ENCODE peak calls at places on chromosomes 7 and 10, in five cellular contexts. T, G, F, O and D are unnamed samples.

GRCh38 chr7:4202954-4203353 is 479.1 kb upstream of the FOXK1 start:
- DNase-seq in T (no peak), G (no peak), F (no peak), O (no peak), D (no peak)

GRCh38 chr7:113371376-113372043 is 253.2 kb upstream of the SMIM30 start:
- DNase-seq in T (no peak), G (no peak), F (no peak), O (no peak), D (no peak)

GRCh38 chr7:151756076-151756731 is 120.7 kb downstream of the PRKAG2 start:
- DNase-seq in T (peak), G (peak), F (no peak), O (peak), D (peak)

GRCh38 chr10:16699435-16699834 is 117.8 kb downstream of the RSU1 start:
- DNase-seq in T (no peak), G (no peak), F (no peak), O (no peak), D (no peak)

GRCh38 chr10:7484456-7485266 is 73.8 kb upstream of the SFMBT2 start:
- DNase-seq in T (no peak), G (no peak), F (no peak), O (peak), D (peak)

GRCh38 chr10:99730026-99730425 is 1.9 kb downstream of the COX15 start:
- DNase-seq in T (peak), G (peak), F (no peak), O (no peak), D (no peak)

GRCh38 chr7:120942861-120943260 is 7.7 kb upstream of the ING3 start:
- DNase-seq in T (no peak), G (no peak), F (no peak), O (no peak), D (no peak)

GRCh38 chr10:114604357-114605129 is 53.5 kb downstream of the ABLIM1 start:
- DNase-seq in T (no peak), G (no peak), F (no peak), O (no peak), D (no peak)

GRCh38 chr10:110883924-110884323 is 12.2 kb downstream of the PDCD4 start:
- DNase-seq in T (no peak), G (no peak), F (no peak), O (no peak), D (no peak)

GRCh38 chr10:76113952-76114351 is 682.5 kb downstream of the LRMDA start:
- DNase-seq in T (no peak), G (peak), F (no peak), O (no peak), D (no peak)

GRCh38 chr10:120457431-120458172 is 575 bp downstream of the PLPP4 start:
- DNase-seq in T (no peak), G (no peak), F (no peak), O (no peak), D (no peak)

GRCh38 chr7:84294391-84294790 is 99.8 kb upstream of the SEMA3A start:
- DNase-seq in T (no peak), G (no peak), F (no peak), O (no peak), D (no peak)

GRCh38 chr7:51080622-51081269 is 235.9 kb downstream of the COBL start:
- DNase-seq in T (no peak), G (no peak), F (no peak), O (no peak), D (no peak)

GRCh38 chr10:91034494-91035157 is 113.7 kb upstream of the ANKRD1 start:
- DNase-seq in T (peak), G (no peak), F (peak), O (no peak), D (no peak)

GRCh38 chr7:56157238-56157790 is 41.1 kb upstream of the NUPR2 start:
- DNase-seq in T (no peak), G (no peak), F (no peak), O (no peak), D (no peak)

GRCh38 chr10:103979530-103979929 is 12.6 kb downstream of the SLK start:
- DNase-seq in T (no peak), G (no peak), F (no peak), O (no peak), D (no peak)

GRCh38 chr7:141225916-141226618 is 152.2 kb downstream of the TMEM178B start:
- DNase-seq in T (no peak), G (peak), F (no peak), O (no peak), D (no peak)

GRCh38 chr10:3538291-3538849 is 246.6 kb downstream of the KLF6 start:
- DNase-seq in T (no peak), G (no peak), F (no peak), O (no peak), D (no peak)

GRCh38 chr7:78473011-78473410 is 674.4 kb downstream of the PHTF2 start:
- DNase-seq in T (no peak), G (no peak), F (no peak), O (no peak), D (no peak)

GRCh38 chr7:106205621-106206222 is 79.1 kb downstream of the NAMPT start:
- DNase-seq in T (no peak), G (peak), F (no peak), O (no peak), D (no peak)

GRCh38 chr10:20058135-20058534 is 241.9 kb downstream of the PLXDC2 start:
- DNase-seq in T (no peak), G (no peak), F (no peak), O (no peak), D (no peak)

GRCh38 chr7:138458576-138459234 is 1.4 kb upstream of the TRIM24 start:
- DNase-seq in T (no peak), G (no peak), F (no peak), O (no peak), D (no peak)

GRCh38 chr7:76133164-76133775 is 68.4 kb upstream of the SRRM3 start:
- DNase-seq in T (no peak), G (no peak), F (no peak), O (peak), D (no peak)

GRCh38 chr10:123678376-123678775 is 12.2 kb downstream of the GPR26 start:
- DNase-seq in T (no peak), G (no peak), F (no peak), O (no peak), D (no peak)

GRCh38 chr10:22245567-22245966 is 27.8 kb upstream of the EBLN1 start:
- DNase-seq in T (no peak), G (no peak), F (no peak), O (no peak), D (no peak)

GRCh38 chr7:90834771-90835170 is 238.7 kb downstream of the CDK14 start:
- DNase-seq in T (no peak), G (no peak), F (no peak), O (no peak), D (no peak)

GRCh38 chr7:99624487-99624886 is 7.7 kb downstream of the ZSCAN25 start:
- DNase-seq in T (no peak), G (no peak), F (peak), O (peak), D (peak)

GRCh38 chr10:103916254-103916653 is 1.7 kb downstream of the STN1 start:
- DNase-seq in T (no peak), G (peak), F (no peak), O (no peak), D (no peak)

GRCh38 chr7:786472-787255 is 45.6 kb upstream of the SUN1 start:
- DNase-seq in T (no peak), G (peak), F (peak), O (peak), D (peak)

GRCh38 chr7:155969192-155969929 is 157.1 kb upstream of the SHH start:
- DNase-seq in T (no peak), G (no peak), F (no peak), O (no peak), D (no peak)

GRCh38 chr7:134477954-134478353 is 19.1 kb upstream of the AKR1B1 start:
- DNase-seq in T (no peak), G (no peak), F (no peak), O (no peak), D (no peak)

GRCh38 chr7:140062528-140063299 is at the start of gene PARP12:
- DNase-seq in T (peak), G (peak), F (peak), O (peak), D (peak)
- H3K4me3 ChIP-seq in T (peak), G (peak), F (peak), O (peak), D (peak)

GRCh38 chr10:74652664-74653063 is 173.7 kb upstream of the KAT6B start:
- DNase-seq in T (no peak), G (no peak), F (no peak), O (no peak), D (no peak)

GRCh38 chr10:74645681-74646080 is 180.7 kb upstream of the KAT6B start:
- DNase-seq in T (no peak), G (no peak), F (no peak), O (no peak), D (no peak)

GRCh38 chr10:74650613-74651012 is 175.8 kb upstream of the KAT6B start:
- DNase-seq in T (no peak), G (no peak), F (no peak), O (no peak), D (no peak)

DNA sequence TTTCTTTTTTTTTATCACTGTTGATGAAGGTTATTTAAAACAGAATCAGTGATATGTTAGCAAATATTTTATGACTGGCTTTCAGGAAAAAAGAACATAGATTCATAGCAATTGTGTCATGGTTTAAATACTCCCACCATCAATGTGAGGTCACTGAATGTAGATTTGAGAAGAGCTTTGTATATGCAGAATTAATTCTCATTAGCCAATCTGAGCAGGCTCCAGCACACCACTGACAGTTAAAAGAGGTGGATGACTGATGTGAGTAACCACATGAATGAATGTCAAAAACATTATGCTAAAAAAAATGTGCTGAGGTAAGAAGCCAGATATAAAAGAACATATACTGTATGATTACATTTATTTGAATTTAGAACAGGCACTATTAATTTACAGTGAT is 174.8 kb upstream of the KAT6B start:
- DNase-seq in T (no peak), G (no peak), F (no peak), O (peak), D (peak)
- H3K4me3 ChIP-seq in T (no peak), G (no peak), F (no peak), O (no peak), D (no peak)

GRCh38 chr7:27242580-27243339 is at the start of gene EVX1:
- DNase-seq in T (no peak), G (no peak), F (no peak), O (peak), D (no peak)
- H3K4me3 ChIP-seq in T (no peak), G (no peak), F (peak), O (no peak), D (no peak)

GRCh38 chr7:101381549-101381948 is 18.9 kb downstream of the COL26A1 start:
- DNase-seq in T (no peak), G (no peak), F (no peak), O (no peak), D (no peak)

GRCh38 chr7:101390901-101391301 is 28.2 kb downstream of the COL26A1 start:
- DNase-seq in T (no peak), G (no peak), F (no peak), O (peak), D (peak)

GRCh38 chr7:101382937-101383336 is 20.3 kb downstream of the COL26A1 start:
- DNase-seq in T (no peak), G (no peak), F (no peak), O (no peak), D (no peak)

GRCh38 chr7:101386177-101386557 is 23.5 kb downstream of the COL26A1 start:
- DNase-seq in T (no peak), G (no peak), F (no peak), O (no peak), D (no peak)

DNA sequence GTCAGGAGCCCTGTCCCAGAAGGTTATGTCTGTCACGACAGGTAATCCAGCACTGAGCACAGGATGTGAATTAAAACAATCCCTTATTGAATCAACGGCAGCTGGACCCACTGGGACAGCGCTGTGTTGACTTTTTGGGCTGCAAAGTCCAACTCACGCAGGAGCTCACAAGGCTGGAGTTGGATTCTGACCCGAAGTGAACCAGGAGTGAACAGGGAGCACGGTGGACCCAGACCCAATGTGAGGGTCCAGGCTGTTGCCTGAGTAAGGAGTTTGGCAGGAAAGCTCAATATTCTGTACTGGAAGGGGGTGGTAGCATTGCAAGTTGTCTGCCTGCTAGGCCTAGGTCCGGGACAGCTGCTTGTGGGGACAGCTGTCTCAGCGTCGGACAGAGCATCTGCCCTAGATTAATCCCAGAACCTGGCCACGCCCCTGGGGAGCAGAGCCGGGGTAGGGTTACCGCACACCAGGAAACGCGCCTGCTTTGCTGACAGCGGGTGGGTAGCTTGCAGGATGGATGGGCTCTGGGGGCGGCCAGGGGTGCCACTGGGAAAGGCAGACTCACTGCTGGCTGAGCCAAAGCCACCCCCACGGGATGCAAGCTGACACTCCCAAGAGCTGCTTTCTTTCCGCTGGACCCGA is 24.0 kb downstream of the COL26A1 start:
- DNase-seq in T (no peak), G (no peak), F (no peak), O (no peak), D (no peak)
- H3K4me3 ChIP-seq in T (no peak), G (no peak), F (no peak), O (no peak), D (no peak)

GRCh38 chr7:143286522-143286890 is 1.6 kb upstream of the CASP2 start:
- DNase-seq in T (no peak), G (no peak), F (no peak), O (no peak), D (no peak)

GRCh38 chr7:143284591-143285453 is at the start of gene TMEM139:
- DNase-seq in T (no peak), G (no peak), F (no peak), O (no peak), D (no peak)

GRCh38 chr7:143285806-143286521 is 1.2 kb downstream of the TMEM139 start:
- DNase-seq in T (no peak), G (no peak), F (no peak), O (no peak), D (no peak)

GRCh38 chr7:143287321-143287934 is 723 bp upstream of the CASP2 start:
- DNase-seq in T (no peak), G (no peak), F (no peak), O (no peak), D (no peak)

DNA sequence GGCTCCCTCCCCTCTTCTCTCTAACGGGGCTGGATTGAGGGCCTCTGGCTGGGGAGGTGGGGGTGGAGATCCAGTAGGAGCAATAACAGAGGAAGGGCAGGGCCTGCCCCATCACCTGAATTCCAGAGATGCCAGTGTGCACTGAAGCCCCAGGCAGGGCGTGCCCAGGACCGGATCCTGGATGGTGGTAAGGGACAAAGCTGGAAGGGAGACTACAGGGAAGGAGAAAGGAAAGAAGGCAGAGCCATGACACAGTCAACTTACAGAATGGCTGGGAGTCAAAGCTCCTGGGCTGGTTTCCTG is 647 bp downstream of the TMEM139 start:
- DNase-seq in T (peak), G (peak), F (no peak), O (no peak), D (no peak)
- H3K4me3 ChIP-seq in T (peak), G (peak), F (peak), O (no peak), D (no peak)

GRCh38 chr10:6062101-6062771 is at the start of gene IL2RA:
- DNase-seq in T (no peak), G (no peak), F (no peak), O (peak), D (peak)
- H3K4me3 ChIP-seq in T (no peak), G (no peak), F (no peak), O (peak), D (peak)